ENCODE peak calls at places on chromosome 11, in ten cellular contexts. One of them, this sample, is unnamed.

GRCh38 chr11:78265326-78265725 is 76.6 kb downstream of the USP35 start:
- DNase-seq in transverse colon: no peak
- DNase-seq in H1: no peak
- DNase-seq in HL-60: no peak
- DNase-seq in breast epithelium: no peak
- DNase-seq in HepG2: no peak
- DNase-seq in GM23338: no peak
- DNase-seq in stomach: no peak
- DNase-seq in Panc1: no peak
- DNase-seq in HCT116: no peak
- DNase-seq in this sample: no peak

GRCh38 chr11:47412152-47412746 is 3.9 kb downstream of the SLC39A13 start:
- DNase-seq in transverse colon: peak; percentile 57
- DNase-seq in H1: peak; percentile 90
- DNase-seq in HL-60: peak; percentile 65
- DNase-seq in breast epithelium: no peak
- DNase-seq in HepG2: no peak
- DNase-seq in GM23338: peak; percentile 85
- DNase-seq in stomach: peak; percentile 54
- DNase-seq in Panc1: no peak
- DNase-seq in HCT116: peak; percentile 21
- DNase-seq in this sample: no peak

GRCh38 chr11:128288368-128288767 is 299.0 kb downstream of the ETS1 start:
- DNase-seq in transverse colon: no peak
- DNase-seq in H1: no peak
- DNase-seq in HL-60: no peak
- DNase-seq in breast epithelium: no peak
- DNase-seq in HepG2: no peak
- DNase-seq in GM23338: no peak
- DNase-seq in stomach: no peak
- DNase-seq in Panc1: no peak
- DNase-seq in HCT116: no peak
- DNase-seq in this sample: no peak

GRCh38 chr11:22133785-22134184 is 59.1 kb upstream of the ANO5 start:
- DNase-seq in transverse colon: no peak
- DNase-seq in H1: no peak
- DNase-seq in HL-60: no peak
- DNase-seq in breast epithelium: no peak
- DNase-seq in HepG2: no peak
- DNase-seq in GM23338: no peak
- DNase-seq in stomach: no peak
- DNase-seq in Panc1: no peak
- DNase-seq in HCT116: no peak
- DNase-seq in this sample: no peak

GRCh38 chr11:14362613-14363012 is 3.6 kb upstream of the RRAS2 start:
- DNase-seq in transverse colon: no peak
- DNase-seq in H1: no peak
- DNase-seq in HL-60: no peak
- DNase-seq in breast epithelium: no peak
- DNase-seq in HepG2: no peak
- DNase-seq in GM23338: no peak
- DNase-seq in stomach: no peak
- DNase-seq in Panc1: no peak
- DNase-seq in HCT116: no peak
- DNase-seq in this sample: no peak

GRCh38 chr11:18523079-18523478 is 3.7 kb downstream of the TSG101 start:
- DNase-seq in transverse colon: no peak
- DNase-seq in H1: no peak
- DNase-seq in HL-60: no peak
- DNase-seq in breast epithelium: no peak
- DNase-seq in HepG2: no peak
- DNase-seq in GM23338: no peak
- DNase-seq in stomach: no peak
- DNase-seq in Panc1: no peak
- DNase-seq in HCT116: no peak
- DNase-seq in this sample: no peak

GRCh38 chr11:6321961-6322362 is 1.7 kb upstream of the CAVIN3 start:
- DNase-seq in transverse colon: no peak
- DNase-seq in H1: no peak
- DNase-seq in HL-60: no peak
- DNase-seq in breast epithelium: no peak
- DNase-seq in HepG2: no peak
- DNase-seq in GM23338: peak; percentile 18
- DNase-seq in stomach: no peak
- DNase-seq in Panc1: peak; percentile 71
- DNase-seq in HCT116: peak; percentile 52
- DNase-seq in this sample: no peak

GRCh38 chr11:42482822-42483221 is 829.0 kb upstream of the API5 start:
- DNase-seq in transverse colon: no peak
- DNase-seq in H1: no peak
- DNase-seq in HL-60: no peak
- DNase-seq in breast epithelium: no peak
- DNase-seq in HepG2: no peak
- DNase-seq in GM23338: no peak
- DNase-seq in stomach: no peak
- DNase-seq in Panc1: no peak
- DNase-seq in HCT116: no peak
- DNase-seq in this sample: no peak

GRCh38 chr11:125057370-125058060 is 5.6 kb upstream of the SLC37A2 start:
- DNase-seq in transverse colon: no peak
- DNase-seq in H1: no peak
- DNase-seq in HL-60: no peak
- DNase-seq in breast epithelium: no peak
- DNase-seq in HepG2: no peak
- DNase-seq in GM23338: no peak
- DNase-seq in stomach: no peak
- DNase-seq in Panc1: no peak
- DNase-seq in HCT116: no peak
- DNase-seq in this sample: no peak

GRCh38 chr11:95897731-95898130 is 26.2 kb downstream of the MTMR2 start:
- DNase-seq in transverse colon: no peak
- DNase-seq in H1: no peak
- DNase-seq in HL-60: no peak
- DNase-seq in breast epithelium: no peak
- DNase-seq in HepG2: no peak
- DNase-seq in GM23338: no peak
- DNase-seq in stomach: no peak
- DNase-seq in Panc1: no peak
- DNase-seq in HCT116: no peak
- DNase-seq in this sample: no peak

GRCh38 chr11:16946477-16947282 is 67.5 kb downstream of the PLEKHA7 start:
- DNase-seq in transverse colon: no peak
- DNase-seq in H1: no peak
- DNase-seq in HL-60: no peak
- DNase-seq in breast epithelium: no peak
- DNase-seq in HepG2: no peak
- DNase-seq in GM23338: peak; percentile 43
- DNase-seq in stomach: no peak
- DNase-seq in Panc1: no peak
- DNase-seq in HCT116: no peak
- DNase-seq in this sample: no peak

GRCh38 chr11:75463106-75463774 is 30.2 kb upstream of the KLHL35 start:
- DNase-seq in transverse colon: no peak
- DNase-seq in H1: no peak
- DNase-seq in HL-60: no peak
- DNase-seq in breast epithelium: no peak
- DNase-seq in HepG2: no peak
- DNase-seq in GM23338: no peak
- DNase-seq in stomach: no peak
- DNase-seq in Panc1: no peak
- DNase-seq in HCT116: no peak
- DNase-seq in this sample: no peak

GRCh38 chr11:75468534-75469340 is 35.7 kb upstream of the KLHL35 start:
- DNase-seq in transverse colon: peak; percentile 19
- DNase-seq in H1: no peak
- DNase-seq in HL-60: no peak
- DNase-seq in breast epithelium: no peak
- DNase-seq in HepG2: no peak
- DNase-seq in GM23338: no peak
- DNase-seq in stomach: peak; percentile 33
- DNase-seq in Panc1: no peak
- DNase-seq in HCT116: no peak
- DNase-seq in this sample: no peak

GRCh38 chr11:75467881-75468280 is 34.9 kb upstream of the KLHL35 start:
- DNase-seq in transverse colon: no peak
- DNase-seq in H1: no peak
- DNase-seq in HL-60: no peak
- DNase-seq in breast epithelium: no peak
- DNase-seq in HepG2: no peak
- DNase-seq in GM23338: no peak
- DNase-seq in stomach: no peak
- DNase-seq in Panc1: no peak
- DNase-seq in HCT116: no peak
- DNase-seq in this sample: no peak

GRCh38 chr11:75467311-75467710 is 34.3 kb upstream of the KLHL35 start:
- DNase-seq in transverse colon: no peak
- DNase-seq in H1: no peak
- DNase-seq in HL-60: no peak
- DNase-seq in breast epithelium: no peak
- DNase-seq in HepG2: no peak
- DNase-seq in GM23338: no peak
- DNase-seq in stomach: no peak
- DNase-seq in Panc1: no peak
- DNase-seq in HCT116: no peak
- DNase-seq in this sample: no peak

GRCh38 chr11:75465701-75466531 is 32.9 kb upstream of the KLHL35 start:
- DNase-seq in transverse colon: no peak
- DNase-seq in H1: no peak
- DNase-seq in HL-60: no peak
- DNase-seq in breast epithelium: no peak
- DNase-seq in HepG2: no peak
- DNase-seq in GM23338: peak; percentile 32
- DNase-seq in stomach: no peak
- DNase-seq in Panc1: no peak
- DNase-seq in HCT116: no peak
- DNase-seq in this sample: no peak
- TF ChIP-seq POLR2AphosphoS5 in transverse colon: no peak
- TF ChIP-seq POLR2AphosphoS5 in H1: no peak
- TF ChIP-seq POLR2AphosphoS5 in HL-60: no peak
- TF ChIP-seq POLR2AphosphoS5 in breast epithelium: no peak
- TF ChIP-seq POLR2AphosphoS5 in HepG2: no peak
- TF ChIP-seq POLR2AphosphoS5 in GM23338: no peak
- TF ChIP-seq POLR2AphosphoS5 in stomach: no peak
- TF ChIP-seq POLR2AphosphoS5 in Panc1: no peak
- TF ChIP-seq POLR2AphosphoS5 in HCT116: no peak
- TF ChIP-seq POLR2AphosphoS5 in this sample: no peak

GRCh38 chr11:72812968-72813739 is 1.1 kb upstream of the ATG16L2 start:
- DNase-seq in transverse colon: peak; percentile 71
- DNase-seq in H1: peak; percentile 74
- DNase-seq in HL-60: peak; percentile 84
- DNase-seq in breast epithelium: no peak
- DNase-seq in HepG2: peak; percentile 70
- DNase-seq in GM23338: peak; percentile 88
- DNase-seq in stomach: peak; percentile 59
- DNase-seq in Panc1: peak; percentile 69
- DNase-seq in HCT116: peak; percentile 71
- DNase-seq in this sample: peak; percentile 90

GRCh38 chr11:72813740-72814138 is 472 bp upstream of the ATG16L2 start:
- DNase-seq in transverse colon: peak; percentile 87
- DNase-seq in H1: no peak
- DNase-seq in HL-60: peak; percentile 78
- DNase-seq in breast epithelium: peak; percentile 70
- DNase-seq in HepG2: peak; percentile 65
- DNase-seq in GM23338: peak; percentile 75
- DNase-seq in stomach: peak; percentile 85
- DNase-seq in Panc1: no peak
- DNase-seq in HCT116: peak; percentile 56
- DNase-seq in this sample: no peak

GRCh38 chr11:72816404-72816990 is 2.3 kb downstream of the ATG16L2 start:
- DNase-seq in transverse colon: no peak
- DNase-seq in H1: no peak
- DNase-seq in HL-60: peak; percentile 67
- DNase-seq in breast epithelium: no peak
- DNase-seq in HepG2: no peak
- DNase-seq in GM23338: no peak
- DNase-seq in stomach: no peak
- DNase-seq in Panc1: no peak
- DNase-seq in HCT116: no peak
- DNase-seq in this sample: no peak

GRCh38 chr11:72814139-72814830 is at the start of gene ATG16L2:
- DNase-seq in transverse colon: peak; percentile 91
- DNase-seq in H1: peak; percentile 93
- DNase-seq in HL-60: peak; percentile 85
- DNase-seq in breast epithelium: peak; percentile 80
- DNase-seq in HepG2: peak; percentile 64
- DNase-seq in GM23338: peak; percentile 93
- DNase-seq in stomach: peak; percentile 89
- DNase-seq in Panc1: peak; percentile 30
- DNase-seq in HCT116: peak; percentile 68
- DNase-seq in this sample: peak; percentile 89

GRCh38 chr11:72814831-72815618 is 814 bp downstream of the ATG16L2 start:
- DNase-seq in transverse colon: peak; percentile 56
- DNase-seq in H1: no peak
- DNase-seq in HL-60: peak; percentile 63
- DNase-seq in breast epithelium: no peak
- DNase-seq in HepG2: peak; percentile 54
- DNase-seq in GM23338: peak; percentile 86
- DNase-seq in stomach: no peak
- DNase-seq in Panc1: no peak
- DNase-seq in HCT116: peak; percentile 71
- DNase-seq in this sample: peak; percentile 96
- TF ChIP-seq POLR2AphosphoS5 in transverse colon: no peak
- TF ChIP-seq POLR2AphosphoS5 in H1: no peak
- TF ChIP-seq POLR2AphosphoS5 in HL-60: peak; percentile 3
- TF ChIP-seq POLR2AphosphoS5 in breast epithelium: no peak
- TF ChIP-seq POLR2AphosphoS5 in HepG2: no peak
- TF ChIP-seq POLR2AphosphoS5 in GM23338: no peak
- TF ChIP-seq POLR2AphosphoS5 in stomach: no peak
- TF ChIP-seq POLR2AphosphoS5 in Panc1: no peak
- TF ChIP-seq POLR2AphosphoS5 in HCT116: no peak
- TF ChIP-seq POLR2AphosphoS5 in this sample: no peak

GRCh38 chr11:23278121-23278520 is 417.8 kb upstream of the CCDC179 start:
- DNase-seq in transverse colon: no peak
- DNase-seq in H1: no peak
- DNase-seq in HL-60: no peak
- DNase-seq in breast epithelium: no peak
- DNase-seq in HepG2: no peak
- DNase-seq in GM23338: no peak
- DNase-seq in stomach: no peak
- DNase-seq in Panc1: no peak
- DNase-seq in HCT116: no peak
- DNase-seq in this sample: no peak
- TF ChIP-seq POLR2AphosphoS5 in transverse colon: no peak
- TF ChIP-seq POLR2AphosphoS5 in H1: no peak
- TF ChIP-seq POLR2AphosphoS5 in HL-60: no peak
- TF ChIP-seq POLR2AphosphoS5 in breast epithelium: no peak
- TF ChIP-seq POLR2AphosphoS5 in HepG2: no peak
- TF ChIP-seq POLR2AphosphoS5 in GM23338: no peak
- TF ChIP-seq POLR2AphosphoS5 in stomach: no peak
- TF ChIP-seq POLR2AphosphoS5 in Panc1: no peak
- TF ChIP-seq POLR2AphosphoS5 in HCT116: no peak
- TF ChIP-seq POLR2AphosphoS5 in this sample: no peak

DNA sequence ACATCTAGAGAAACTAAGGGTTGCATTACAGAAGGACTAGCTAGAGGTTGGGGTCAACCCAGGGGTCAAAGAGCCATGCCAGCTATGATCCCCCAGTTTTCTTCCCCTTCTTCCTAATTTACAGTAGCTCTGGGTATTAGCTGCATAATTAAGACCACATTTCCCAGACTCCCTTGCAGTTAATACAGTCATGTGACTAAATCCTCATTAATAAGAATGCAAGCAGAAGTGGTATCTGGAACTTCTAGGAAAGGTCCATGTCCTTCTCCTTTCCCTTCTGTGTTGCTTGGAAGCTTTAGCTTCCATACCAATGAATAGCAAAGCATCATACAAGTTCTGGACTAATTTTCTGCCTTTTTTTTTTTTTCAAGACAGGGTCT is 19.1 kb upstream of the LMO2 start:
- DNase-seq in transverse colon: no peak
- DNase-seq in H1: no peak
- DNase-seq in HL-60: no peak
- DNase-seq in breast epithelium: no peak
- DNase-seq in HepG2: no peak
- DNase-seq in GM23338: no peak
- DNase-seq in stomach: no peak
- DNase-seq in Panc1: no peak
- DNase-seq in HCT116: no peak
- DNase-seq in this sample: no peak
- TF ChIP-seq POLR2AphosphoS5 in transverse colon: no peak
- TF ChIP-seq POLR2AphosphoS5 in H1: no peak
- TF ChIP-seq POLR2AphosphoS5 in HL-60: no peak
- TF ChIP-seq POLR2AphosphoS5 in breast epithelium: no peak
- TF ChIP-seq POLR2AphosphoS5 in HepG2: no peak
- TF ChIP-seq POLR2AphosphoS5 in GM23338: no peak
- TF ChIP-seq POLR2AphosphoS5 in stomach: no peak
- TF ChIP-seq POLR2AphosphoS5 in Panc1: no peak
- TF ChIP-seq POLR2AphosphoS5 in HCT116: no peak
- TF ChIP-seq POLR2AphosphoS5 in this sample: no peak

This sample was measured in vagina.